ENCODE peak calls at places on chromosomes 12 and 14, in eight cellular contexts. I is fibroblast of villous mesenchyme, M is GM12865, N is psoas muscle, T is adrenal gland, D is WERI-Rb-1, X is natural killer cell, B is fibroblast of lung. A is an unnamed sample.

GRCh38 chr12:42162198-42162597 is 17.5 kb upstream of the GXYLT1 start:
- DNase-seq in I (no peak), M (no peak), N (no peak), T (no peak), D (no peak), X (no peak), B (no peak), A (no peak)

GRCh38 chr12:22256076-22256475 is 78.4 kb downstream of the ST8SIA1 start:
- DNase-seq in I (peak; percentile 8), M (no peak), N (no peak), T (no peak), D (no peak), X (no peak), B (peak; percentile 80), A (no peak)

GRCh38 chr14:90846511-90846910 is 30.3 kb upstream of the TTC7B start:
- DNase-seq in I (no peak), M (no peak), N (no peak), T (no peak), D (no peak), X (no peak), B (no peak), A (no peak)

GRCh38 chr12:48917857-48918537 is 7.3 kb downstream of the FKBP11 start:
- DNase-seq in I (peak; percentile 24), M (peak; percentile 20), N (no peak), T (no peak), D (no peak), X (no peak), B (no peak), A (no peak)

GRCh38 chr12:86698581-86698980 is 442.4 kb upstream of the MGAT4C start:
- DNase-seq in I (peak; percentile 62), M (no peak), N (no peak), T (no peak), D (no peak), X (no peak), B (peak; percentile 84), A (no peak)

GRCh38 chr14:74614508-74615495 is 2.8 kb upstream of the LTBP2 start:
- DNase-seq in I (no peak), M (peak; percentile 50), N (peak; percentile 17), T (no peak), D (no peak), X (no peak), B (no peak), A (no peak)

GRCh38 chr14:60637490-60638452 is 11.5 kb downstream of the SIX1 start:
- DNase-seq in I (no peak), M (no peak), N (peak; percentile 74), T (no peak), D (no peak), X (no peak), B (peak; percentile 47), A (peak; percentile 80)

GRCh38 chr14:95833429-95833828 is 43.2 kb upstream of the TUNAR start:
- DNase-seq in I (no peak), M (no peak), N (no peak), T (no peak), D (no peak), X (no peak), B (no peak), A (no peak)

GRCh38 chr14:75215520-75215919 is 39.1 kb upstream of the TMED10 start:
- DNase-seq in I (no peak), M (no peak), N (no peak), T (no peak), D (no peak), X (no peak), B (no peak), A (no peak)

GRCh38 chr14:94363171-94363624 is 25.2 kb downstream of the SERPINA1 start:
- DNase-seq in I (no peak), M (no peak), N (no peak), T (no peak), D (no peak), X (no peak), B (no peak), A (no peak)

GRCh38 chr14:24428628-24429394 is 657 bp downstream of the CBLN3 start:
- DNase-seq in I (no peak), M (no peak), N (no peak), T (peak; percentile 29), D (no peak), X (no peak), B (no peak), A (peak; percentile 68)

DNA sequence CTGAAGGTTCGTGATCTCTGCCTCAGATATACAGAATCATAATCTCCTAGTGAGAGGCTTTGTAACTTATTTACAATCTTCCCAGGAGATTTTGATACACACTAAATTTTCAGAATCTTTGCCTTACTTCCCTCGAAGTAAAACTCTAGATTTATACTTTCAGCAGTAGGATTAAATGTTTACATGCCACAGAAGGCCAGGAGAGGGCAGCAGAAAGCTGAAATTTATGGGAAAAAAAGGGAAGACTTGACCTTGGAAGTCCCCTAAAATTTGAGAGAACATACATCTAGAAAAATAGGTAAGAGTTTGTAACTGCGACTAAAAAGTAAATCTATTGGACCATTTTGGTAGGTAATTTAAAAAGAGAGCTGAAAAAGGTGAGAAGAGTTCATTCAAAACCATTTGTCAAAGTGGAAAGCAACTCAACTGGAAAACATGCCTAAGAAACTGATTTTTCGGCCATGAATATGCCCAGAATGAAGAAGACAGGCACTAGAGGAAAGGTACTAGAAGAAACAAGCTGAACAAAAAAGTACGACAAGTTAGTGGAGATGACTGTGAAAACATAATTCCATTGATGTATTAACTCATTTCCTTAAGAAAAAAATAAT is 242.0 kb upstream of the MDGA2 start:
- DNase-seq in I (peak; percentile 35), M (peak; percentile 6), N (no peak), T (peak; percentile 24), D (peak; percentile 45), X (no peak), B (peak; percentile 12), A (no peak)
- TF ChIP-seq CTCF in I (peak; percentile 52), M (peak; percentile 23), N (no peak), T (peak; percentile 57), D (peak; percentile 31), X (no peak), B (peak; percentile 30), A (peak; percentile 90)

DNA sequence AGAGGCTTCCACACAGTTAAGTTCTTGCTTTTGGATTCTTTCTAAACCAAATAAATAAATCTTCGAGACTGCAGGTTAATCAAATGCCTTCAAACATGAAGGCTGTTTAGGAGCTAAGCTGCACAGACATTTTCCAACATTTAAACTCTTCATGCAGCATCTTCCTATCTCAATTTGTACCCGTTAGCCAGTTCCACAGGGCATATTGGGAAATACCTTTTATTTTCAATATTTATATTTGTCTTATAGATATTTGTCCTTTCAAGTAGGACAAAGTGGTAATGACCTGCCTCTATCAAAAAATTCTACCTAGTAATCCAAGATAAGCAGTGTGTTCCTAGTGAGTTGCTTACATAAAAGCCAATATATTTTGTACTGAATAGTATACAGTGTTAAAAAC is 373.6 kb downstream of the DIO2 start:
- DNase-seq in I (no peak), M (no peak), N (no peak), T (no peak), D (no peak), X (no peak), B (no peak), A (no peak)
- TF ChIP-seq CTCF in I (no peak), M (no peak), N (no peak), T (no peak), D (no peak), X (no peak), B (no peak), A (no peak)

DNA sequence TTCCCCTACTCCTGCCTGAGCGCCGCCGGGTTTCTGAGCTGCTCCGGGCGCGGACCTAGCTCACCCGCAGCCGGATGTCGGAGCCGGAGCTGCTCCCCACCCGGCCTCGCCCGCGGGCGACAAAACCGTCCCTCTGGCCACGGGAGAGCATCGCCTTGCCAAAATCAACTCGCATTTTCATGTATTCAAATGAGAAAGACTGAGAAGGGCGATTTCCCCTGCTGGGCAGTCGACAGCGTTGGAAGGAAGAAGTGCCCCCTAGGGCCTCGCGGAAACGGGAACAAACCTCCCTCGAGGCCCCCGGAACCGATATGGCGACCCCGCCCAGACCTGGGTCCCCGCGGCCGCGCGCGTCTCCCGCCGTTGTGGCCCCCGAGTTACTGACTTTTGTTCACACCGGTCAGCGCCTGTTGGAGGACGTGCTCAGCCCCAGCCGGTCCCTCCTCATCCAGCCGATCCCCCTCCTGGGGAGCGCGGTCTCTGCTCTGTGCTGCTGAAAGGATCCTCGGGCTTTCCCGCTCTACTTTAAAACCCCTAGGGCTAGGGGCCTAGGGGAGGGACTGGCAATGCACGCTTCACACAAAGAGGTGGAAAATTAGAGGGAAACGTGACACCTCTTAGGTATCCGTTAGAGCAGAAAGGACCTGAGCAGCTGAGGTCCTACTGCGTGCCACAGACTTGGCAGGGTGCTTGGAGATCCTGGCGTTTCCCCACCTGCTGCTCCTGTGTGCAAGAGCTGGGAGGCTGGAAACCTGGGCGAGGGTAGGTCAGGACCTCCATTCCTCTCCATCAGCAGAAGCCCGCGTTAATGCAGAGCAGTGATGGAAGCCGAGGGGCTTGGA is 4.3 kb downstream of the TTC6 start:
- DNase-seq in I (no peak), M (no peak), N (no peak), T (no peak), D (peak; percentile 19), X (no peak), B (no peak), A (no peak)
- TF ChIP-seq CTCF in I (no peak), M (no peak), N (no peak), T (no peak), D (no peak), X (no peak), B (no peak), A (peak; percentile 32)

DNA sequence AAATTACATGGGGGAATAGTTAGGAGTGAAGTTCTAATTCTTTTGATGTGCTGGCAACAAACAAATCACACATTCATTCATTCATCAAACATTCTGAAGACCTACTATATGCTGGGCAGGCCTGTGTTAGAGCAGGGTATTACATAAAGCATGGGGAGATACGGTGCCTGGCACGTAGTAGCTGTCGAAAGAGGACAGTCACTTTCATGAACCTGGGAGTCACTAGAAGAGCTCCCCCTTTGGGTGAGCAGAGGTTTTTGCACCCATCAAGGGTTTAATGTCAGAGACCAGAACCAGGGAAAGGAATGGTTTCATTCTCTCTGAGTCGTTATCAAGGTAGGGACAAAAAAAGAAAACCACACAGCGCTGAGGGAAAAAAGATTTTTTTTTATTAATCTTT is 10.0 kb downstream of the LHX5 start:
- DNase-seq in I (no peak), M (peak; percentile 35), N (no peak), T (no peak), D (peak; percentile 41), X (no peak), B (peak; percentile 14), A (no peak)
- TF ChIP-seq CTCF in I (peak; percentile 68), M (peak; percentile 58), N (no peak), T (no peak), D (peak; percentile 73), X (no peak), B (peak; percentile 65), A (peak; percentile 67)

DNA sequence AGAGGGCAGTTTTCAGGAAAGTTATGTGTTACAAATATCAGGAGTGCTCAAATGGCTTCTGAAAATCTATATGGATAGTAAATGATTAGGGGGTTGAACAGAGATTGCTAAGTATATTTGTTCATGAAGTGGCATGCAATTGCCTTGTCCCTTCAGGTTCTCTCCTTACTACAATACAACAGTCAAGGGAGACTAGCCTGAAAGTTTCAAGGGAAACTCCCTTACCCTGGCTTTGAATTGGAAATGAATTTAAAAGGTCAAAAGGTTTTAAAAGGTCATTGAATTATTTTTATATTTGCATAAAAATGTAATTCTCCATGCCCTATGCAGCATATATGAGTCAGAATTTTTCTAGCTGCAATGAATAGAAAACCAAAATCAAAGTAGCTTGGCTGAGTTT is 253.1 kb upstream of the SYT1 start:
- DNase-seq in I (no peak), M (no peak), N (no peak), T (no peak), D (no peak), X (no peak), B (no peak), A (no peak)
- TF ChIP-seq CTCF in I (no peak), M (no peak), N (no peak), T (no peak), D (no peak), X (no peak), B (no peak), A (no peak)

GRCh38 chr14:21093769-21094681 is 4.4 kb downstream of the ZNF219 start:
- DNase-seq in I (no peak), M (no peak), N (no peak), T (no peak), D (peak; percentile 97), X (no peak), B (no peak), A (no peak)
- TF ChIP-seq CTCF in I (peak; percentile 36), M (no peak), N (peak; percentile 4), T (no peak), D (peak; percentile 50), X (no peak), B (peak; percentile 42), A (peak; percentile 77)

A was measured in type B pancreatic cell.